ENCODE peak calls at places on chromosome X, in six cellular contexts. One of them, this sample, is unnamed.

GRCh38 chrX:130025256-130025655 is 42.8 kb downstream of the BCORL1 start:
- DNase-seq in right cardiac atrium: no peak
- DNase-seq in SHP77: no peak
- DNase-seq in left ventricle myocardium inferior: no peak
- DNase-seq in cardiac muscle cell: no peak
- DNase-seq in glutamatergic neuron: no peak
- DNase-seq in this sample: no peak

GRCh38 chrX:21943460-21944135 is 3.1 kb downstream of the SMS start:
- DNase-seq in right cardiac atrium: no peak
- DNase-seq in cardiac muscle cell: peak; percentile 67
- DNase-seq in glutamatergic neuron: no peak
- DNase-seq in left ventricle myocardium inferior: no peak
- DNase-seq in SHP77: no peak
- DNase-seq in this sample: no peak

GRCh38 chrX:19846995-19847790 is 40.2 kb downstream of the SH3KBP1 start:
- DNase-seq in right cardiac atrium: peak; percentile 25
- DNase-seq in cardiac muscle cell: peak; percentile 84
- DNase-seq in SHP77: no peak
- DNase-seq in left ventricle myocardium inferior: peak; percentile 23
- DNase-seq in glutamatergic neuron: no peak
- DNase-seq in this sample: no peak

GRCh38 chrX:30301977-30302376 is 7.2 kb downstream of the NR0B1 start:
- DNase-seq in glutamatergic neuron: no peak
- DNase-seq in cardiac muscle cell: peak; percentile 35
- DNase-seq in SHP77: no peak
- DNase-seq in right cardiac atrium: no peak
- DNase-seq in left ventricle myocardium inferior: no peak
- DNase-seq in this sample: no peak

GRCh38 chrX:9899640-9900075 is 67.5 kb upstream of the CLDN34 start:
- DNase-seq in SHP77: peak; percentile 13
- DNase-seq in glutamatergic neuron: no peak
- DNase-seq in cardiac muscle cell: peak; percentile 74
- DNase-seq in left ventricle myocardium inferior: no peak
- DNase-seq in right cardiac atrium: no peak
- DNase-seq in this sample: peak; percentile 30

GRCh38 chrX:21524008-21524407 is 134.1 kb downstream of the KLHL34 start:
- DNase-seq in left ventricle myocardium inferior: no peak
- DNase-seq in SHP77: no peak
- DNase-seq in right cardiac atrium: no peak
- DNase-seq in cardiac muscle cell: no peak
- DNase-seq in glutamatergic neuron: no peak
- DNase-seq in this sample: no peak

GRCh38 chrX:7252013-7252610 is 104.2 kb upstream of the PUDP start:
- DNase-seq in SHP77: no peak
- DNase-seq in left ventricle myocardium inferior: no peak
- DNase-seq in glutamatergic neuron: no peak
- DNase-seq in cardiac muscle cell: no peak
- DNase-seq in right cardiac atrium: no peak
- DNase-seq in this sample: peak; percentile 5

GRCh38 chrX:101206471-101206870 is 13.1 kb upstream of the DRP2 start:
- DNase-seq in glutamatergic neuron: no peak
- DNase-seq in cardiac muscle cell: peak; percentile 59
- DNase-seq in right cardiac atrium: no peak
- DNase-seq in SHP77: no peak
- DNase-seq in left ventricle myocardium inferior: no peak
- DNase-seq in this sample: no peak

GRCh38 chrX:117641913-117642656 is 474.5 kb downstream of the KLHL13 start:
- DNase-seq in SHP77: no peak
- DNase-seq in glutamatergic neuron: no peak
- DNase-seq in right cardiac atrium: no peak
- DNase-seq in left ventricle myocardium inferior: no peak
- DNase-seq in cardiac muscle cell: no peak
- DNase-seq in this sample: no peak

GRCh38 chrX:73930300-73930699 is 367.3 kb downstream of the CHIC1 start:
- DNase-seq in right cardiac atrium: no peak
- DNase-seq in cardiac muscle cell: no peak
- DNase-seq in left ventricle myocardium inferior: no peak
- DNase-seq in glutamatergic neuron: no peak
- DNase-seq in SHP77: no peak
- DNase-seq in this sample: no peak

GRCh38 chrX:80578518-80579105 is 158.4 kb downstream of the TENT5D start:
- DNase-seq in right cardiac atrium: no peak
- DNase-seq in left ventricle myocardium inferior: no peak
- DNase-seq in SHP77: peak; percentile 0
- DNase-seq in glutamatergic neuron: no peak
- DNase-seq in cardiac muscle cell: peak; percentile 27
- DNase-seq in this sample: no peak

GRCh38 chrX:16528620-16529019 is 121.3 kb upstream of the S100G start:
- DNase-seq in glutamatergic neuron: no peak
- DNase-seq in right cardiac atrium: no peak
- DNase-seq in left ventricle myocardium inferior: no peak
- DNase-seq in cardiac muscle cell: no peak
- DNase-seq in SHP77: no peak
- DNase-seq in this sample: no peak

GRCh38 chrX:7996414-7996813 is 69.2 kb upstream of the PNPLA4 start:
- DNase-seq in left ventricle myocardium inferior: no peak
- DNase-seq in cardiac muscle cell: peak; percentile 46
- DNase-seq in right cardiac atrium: no peak
- DNase-seq in SHP77: peak; percentile 4
- DNase-seq in glutamatergic neuron: peak; percentile 14
- DNase-seq in this sample: no peak

GRCh38 chrX:103607385-103608304 is at the start of gene TCEAL3:
- DNase-seq in right cardiac atrium: peak; percentile 58
- DNase-seq in SHP77: peak; percentile 17
- DNase-seq in cardiac muscle cell: peak; percentile 73
- DNase-seq in left ventricle myocardium inferior: peak; percentile 40
- DNase-seq in glutamatergic neuron: peak; percentile 54
- DNase-seq in this sample: peak; percentile 18

GRCh38 chrX:74449322-74449936 is 28.1 kb downstream of the SLC16A2 start:
- DNase-seq in glutamatergic neuron: no peak
- DNase-seq in left ventricle myocardium inferior: no peak
- DNase-seq in SHP77: no peak
- DNase-seq in right cardiac atrium: no peak
- DNase-seq in cardiac muscle cell: no peak
- DNase-seq in this sample: peak; percentile 5

GRCh38 chrX:22121161-22121560 is 89.0 kb downstream of the PHEX start:
- DNase-seq in left ventricle myocardium inferior: no peak
- DNase-seq in cardiac muscle cell: no peak
- DNase-seq in glutamatergic neuron: no peak
- DNase-seq in right cardiac atrium: no peak
- DNase-seq in SHP77: no peak
- DNase-seq in this sample: no peak

GRCh38 chrX:70478521-70478920 is 33.9 kb downstream of the DLG3 start:
- DNase-seq in right cardiac atrium: no peak
- DNase-seq in glutamatergic neuron: no peak
- DNase-seq in SHP77: no peak
- DNase-seq in left ventricle myocardium inferior: no peak
- DNase-seq in cardiac muscle cell: no peak
- DNase-seq in this sample: no peak

GRCh38 chrX:112803060-112803459 is 37.6 kb downstream of the AMOT start:
- DNase-seq in SHP77: no peak
- DNase-seq in left ventricle myocardium inferior: no peak
- DNase-seq in cardiac muscle cell: no peak
- DNase-seq in right cardiac atrium: no peak
- DNase-seq in glutamatergic neuron: no peak
- DNase-seq in this sample: no peak

GRCh38 chrX:129777218-129777768 is 2.5 kb upstream of the SASH3 start:
- DNase-seq in left ventricle myocardium inferior: peak; percentile 31
- DNase-seq in SHP77: peak; percentile 8
- DNase-seq in cardiac muscle cell: no peak
- DNase-seq in right cardiac atrium: peak; percentile 26
- DNase-seq in glutamatergic neuron: no peak
- DNase-seq in this sample: peak; percentile 48

GRCh38 chrX:148310402-148311200 is 189.8 kb upstream of the AFF2 start:
- DNase-seq in right cardiac atrium: no peak
- DNase-seq in glutamatergic neuron: no peak
- DNase-seq in SHP77: no peak
- DNase-seq in left ventricle myocardium inferior: no peak
- DNase-seq in cardiac muscle cell: no peak
- DNase-seq in this sample: no peak

This sample was measured in NCI-H510A.